ENCODE peak calls at places on chromosomes 4 and X, in ten cellular contexts. N is GM23248, L is tibial artery, X is M059J, R is NCI-H460, W is heart left ventricle, S is pulmonary artery endothelial cell, U is renal cortical epithelial cell, E is pancreas, D is memory B cell. V is an unnamed sample.
A peak's percentile ranks its signal among the peaks of the same experiment; 100 is the strongest.

GRCh38 chr4:68447201-68447600 is at the start of gene TMPRSS11E:
- DNase-seq in U (no peak), W (no peak), E (no peak), X (no peak), S (no peak), R (no peak), N (no peak), L (no peak), D (no peak), V (no peak)

GRCh38 chr4:54082168-54082567 is 17.8 kb upstream of the CHIC2 start:
- DNase-seq in E (no peak), S (peak; percentile 89), D (no peak), U (peak; percentile 99), R (peak; percentile 84), N (peak; percentile 93), W (no peak), X (peak; percentile 95), L (no peak), V (peak; percentile 74)

GRCh38 chrX:47112316-47112954 is 32.1 kb downstream of the NDUFB11 start:
- DNase-seq in L (no peak), N (no peak), X (no peak), U (peak; percentile 28), S (no peak), R (no peak), E (no peak), W (no peak), D (no peak), V (no peak)

GRCh38 chrX:106619797-106620196 is 8.0 kb downstream of the RADX start:
- DNase-seq in N (peak; percentile 30), W (no peak), L (no peak), S (no peak), U (peak; percentile 20), D (no peak), X (peak; percentile 3), E (no peak), R (no peak), V (peak; percentile 5)

GRCh38 chr4:130646886-130647285 is 1550.9 kb downstream of the C4orf33 start:
- DNase-seq in D (no peak), U (no peak), N (no peak), X (no peak), E (no peak), W (no peak), L (no peak), R (no peak), S (no peak), V (no peak)

GRCh38 chr4:113290666-113291065 is 241.2 kb downstream of the ANK2 start:
- DNase-seq in N (no peak), X (no peak), W (no peak), U (no peak), E (no peak), D (no peak), L (no peak), R (no peak), S (no peak), V (no peak)

GRCh38 chrX:106999002-106999975 is 723 bp downstream of the MORC4 start:
- DNase-seq in N (peak; percentile 77), W (peak; percentile 44), D (peak; percentile 23), U (peak; percentile 40), R (peak; percentile 49), E (peak; percentile 63), L (peak; percentile 63), X (peak; percentile 62), S (no peak), V (peak; percentile 66)

GRCh38 chrX:80578518-80579105 is 158.4 kb downstream of the TENT5D start:
- DNase-seq in R (peak; percentile 22), D (no peak), E (no peak), N (peak; percentile 27), S (no peak), W (no peak), X (peak; percentile 9), L (no peak), U (peak; percentile 23), V (peak; percentile 25)

GRCh38 chr4:681736-682451 is 7.1 kb downstream of the SLC49A3 start:
- DNase-seq in X (no peak), L (no peak), E (no peak), U (no peak), R (no peak), N (no peak), D (peak; percentile 52), S (no peak), W (no peak), V (peak; percentile 53)

GRCh38 chr4:151169223-151169622 is 69.8 kb downstream of the RPS3A start:
- DNase-seq in U (peak; percentile 19), L (peak; percentile 73), W (peak; percentile 72), N (peak; percentile 98), D (no peak), E (no peak), R (no peak), S (no peak), X (no peak), V (no peak)

GRCh38 chr4:151841107-151841506 is 80.3 kb upstream of the GATB start:
- DNase-seq in N (no peak), D (no peak), L (no peak), S (no peak), R (no peak), X (no peak), E (no peak), U (no peak), W (no peak), V (no peak)

GRCh38 chrX:104310084-104310483 is 55.4 kb upstream of the ESX1 start:
- DNase-seq in R (peak; percentile 25), S (no peak), N (peak; percentile 66), U (peak; percentile 44), X (peak; percentile 42), W (no peak), L (no peak), E (no peak), D (no peak), V (peak; percentile 60)

GRCh38 chrX:34223574-34223973 is 91.5 kb upstream of the FAM47A start:
- DNase-seq in S (no peak), U (no peak), X (no peak), W (no peak), E (no peak), N (no peak), L (no peak), R (no peak), D (no peak), V (no peak)